ENCODE peak calls at places on chromosome 21, in four cellular contexts. One of them, this sample, is unnamed.

GRCh38 chr21:29674343-29674742 is 265.5 kb downstream of the GRIK1 start:
- DNase-seq in fibroblast of pulmonary artery: no peak
- DNase-seq in upper lobe of left lung: no peak
- DNase-seq in mammary epithelial cell: no peak
- DNase-seq in this sample: no peak

GRCh38 chr21:32364387-32364786 is 28.4 kb downstream of the URB1 start:
- DNase-seq in upper lobe of left lung: no peak
- DNase-seq in fibroblast of pulmonary artery: no peak
- DNase-seq in mammary epithelial cell: no peak
- DNase-seq in this sample: no peak

GRCh38 chr21:38766987-38767722 is 38.6 kb upstream of the ETS2 start:
- DNase-seq in upper lobe of left lung: peak; percentile 52
- DNase-seq in fibroblast of pulmonary artery: no peak
- DNase-seq in mammary epithelial cell: peak; percentile 83
- DNase-seq in this sample: no peak

GRCh38 chr21:29338256-29338655 is 39.5 kb downstream of the BACH1 start:
- DNase-seq in mammary epithelial cell: no peak
- DNase-seq in upper lobe of left lung: no peak
- DNase-seq in fibroblast of pulmonary artery: no peak
- DNase-seq in this sample: no peak

GRCh38 chr21:35478096-35479080 is 429.3 kb upstream of the RUNX1 start:
- DNase-seq in fibroblast of pulmonary artery: peak; percentile 85
- DNase-seq in mammary epithelial cell: no peak
- DNase-seq in upper lobe of left lung: no peak
- DNase-seq in this sample: no peak

GRCh38 chr21:39127506-39127905 is 55.7 kb downstream of the PSMG1 start:
- DNase-seq in fibroblast of pulmonary artery: no peak
- DNase-seq in upper lobe of left lung: no peak
- DNase-seq in mammary epithelial cell: no peak
- DNase-seq in this sample: no peak

GRCh38 chr21:40143822-40144525 is 276.7 kb downstream of the PCP4 start:
- DNase-seq in upper lobe of left lung: no peak
- DNase-seq in fibroblast of pulmonary artery: peak; percentile 45
- DNase-seq in mammary epithelial cell: peak; percentile 24
- DNase-seq in this sample: peak; percentile 37

GRCh38 chr21:34129039-34129891 is 55.9 kb downstream of the MRPS6 start:
- DNase-seq in upper lobe of left lung: peak; percentile 49
- DNase-seq in fibroblast of pulmonary artery: peak; percentile 87
- DNase-seq in mammary epithelial cell: peak; percentile 41
- DNase-seq in this sample: peak; percentile 86

GRCh38 chr21:39221282-39221996 is 38.2 kb upstream of the PSMG1 start:
- DNase-seq in upper lobe of left lung: peak; percentile 85
- DNase-seq in mammary epithelial cell: peak; percentile 17
- DNase-seq in fibroblast of pulmonary artery: no peak
- DNase-seq in this sample: no peak

GRCh38 chr21:37241426-37241825 is 25.7 kb downstream of the VPS26C start:
- DNase-seq in upper lobe of left lung: no peak
- DNase-seq in fibroblast of pulmonary artery: no peak
- DNase-seq in mammary epithelial cell: no peak
- DNase-seq in this sample: no peak

GRCh38 chr21:35034203-35034926 is 14.7 kb downstream of the RUNX1 start:
- DNase-seq in upper lobe of left lung: no peak
- DNase-seq in mammary epithelial cell: no peak
- DNase-seq in fibroblast of pulmonary artery: no peak
- DNase-seq in this sample: no peak

GRCh38 chr21:36551731-36552457 is 72.0 kb upstream of the CLDN14 start:
- DNase-seq in fibroblast of pulmonary artery: peak; percentile 67
- DNase-seq in mammary epithelial cell: no peak
- DNase-seq in upper lobe of left lung: no peak
- DNase-seq in this sample: peak; percentile 82

GRCh38 chr21:46092811-46093667 is 4.9 kb upstream of the COL6A2 start:
- DNase-seq in upper lobe of left lung: no peak
- DNase-seq in mammary epithelial cell: no peak
- DNase-seq in fibroblast of pulmonary artery: no peak
- DNase-seq in this sample: no peak

GRCh38 chr21:22728091-22728490 is 1729.9 kb downstream of the NCAM2 start:
- DNase-seq in upper lobe of left lung: no peak
- DNase-seq in mammary epithelial cell: peak; percentile 1
- DNase-seq in fibroblast of pulmonary artery: no peak
- DNase-seq in this sample: no peak

GRCh38 chr21:16137106-16137505 is 407.3 kb downstream of the USP25 start:
- DNase-seq in mammary epithelial cell: no peak
- DNase-seq in upper lobe of left lung: no peak
- DNase-seq in fibroblast of pulmonary artery: peak; percentile 4
- DNase-seq in this sample: no peak

GRCh38 chr21:43193651-43194302 is 25.0 kb downstream of the CRYAA start:
- DNase-seq in upper lobe of left lung: peak; percentile 15
- DNase-seq in mammary epithelial cell: peak; percentile 96
- DNase-seq in fibroblast of pulmonary artery: peak; percentile 85
- DNase-seq in this sample: peak; percentile 61

GRCh38 chr21:16534408-16535099 is 804.8 kb downstream of the USP25 start:
- DNase-seq in fibroblast of pulmonary artery: peak; percentile 98
- DNase-seq in upper lobe of left lung: peak; percentile 43
- DNase-seq in mammary epithelial cell: peak; percentile 35
- DNase-seq in this sample: peak; percentile 58

GRCh38 chr21:34039678-34040382 is 33.5 kb upstream of the MRPS6 start:
- DNase-seq in upper lobe of left lung: no peak
- DNase-seq in mammary epithelial cell: no peak
- DNase-seq in fibroblast of pulmonary artery: no peak
- DNase-seq in this sample: no peak

GRCh38 chr21:35414511-35415139 is 365.5 kb upstream of the RUNX1 start:
- DNase-seq in fibroblast of pulmonary artery: no peak
- DNase-seq in mammary epithelial cell: no peak
- DNase-seq in upper lobe of left lung: no peak
- DNase-seq in this sample: no peak

GRCh38 chr21:17779486-17779885 is 39.7 kb downstream of the C21orf91 start:
- DNase-seq in mammary epithelial cell: no peak
- DNase-seq in fibroblast of pulmonary artery: peak; percentile 38
- DNase-seq in upper lobe of left lung: no peak
- DNase-seq in this sample: no peak

GRCh38 chr21:33149166-33149565 is 79.2 kb downstream of the OLIG1 start:
- DNase-seq in upper lobe of left lung: no peak
- DNase-seq in fibroblast of pulmonary artery: no peak
- DNase-seq in mammary epithelial cell: no peak
- DNase-seq in this sample: no peak

GRCh38 chr21:18369115-18369514 is 34.5 kb downstream of the TMPRSS15 start:
- DNase-seq in upper lobe of left lung: no peak
- DNase-seq in mammary epithelial cell: no peak
- DNase-seq in fibroblast of pulmonary artery: peak; percentile 2
- DNase-seq in this sample: no peak

GRCh38 chr21:46226920-46227599 is 1.5 kb downstream of the LSS start:
- DNase-seq in fibroblast of pulmonary artery: peak; percentile 94
- DNase-seq in upper lobe of left lung: peak; percentile 50
- DNase-seq in mammary epithelial cell: peak; percentile 86
- DNase-seq in this sample: peak; percentile 12

GRCh38 chr21:46625759-46626158 is 9.7 kb upstream of the PRMT2 start:
- DNase-seq in fibroblast of pulmonary artery: no peak
- DNase-seq in upper lobe of left lung: no peak
- DNase-seq in mammary epithelial cell: no peak
- DNase-seq in this sample: no peak

GRCh38 chr21:37146320-37147225 is 73.5 kb downstream of the TTC3 start:
- DNase-seq in upper lobe of left lung: no peak
- DNase-seq in fibroblast of pulmonary artery: peak; percentile 45
- DNase-seq in mammary epithelial cell: no peak
- DNase-seq in this sample: no peak

GRCh38 chr21:33403128-33403785 is at the start of gene IFNGR2:
- DNase-seq in mammary epithelial cell: peak; percentile 24
- DNase-seq in upper lobe of left lung: no peak
- DNase-seq in fibroblast of pulmonary artery: peak; percentile 33
- DNase-seq in this sample: no peak

GRCh38 chr21:23574932-23575331 is 2032.3 kb downstream of the MRPL39 start:
- DNase-seq in fibroblast of pulmonary artery: no peak
- DNase-seq in upper lobe of left lung: no peak
- DNase-seq in mammary epithelial cell: no peak
- DNase-seq in this sample: no peak

GRCh38 chr21:16570856-16571255 is 841.1 kb downstream of the USP25 start:
- DNase-seq in mammary epithelial cell: no peak
- DNase-seq in fibroblast of pulmonary artery: no peak
- DNase-seq in upper lobe of left lung: no peak
- DNase-seq in this sample: no peak

GRCh38 chr21:23740463-23740862 is 1866.8 kb downstream of the MRPL39 start:
- DNase-seq in upper lobe of left lung: no peak
- DNase-seq in fibroblast of pulmonary artery: no peak
- DNase-seq in mammary epithelial cell: no peak
- DNase-seq in this sample: no peak

GRCh38 chr21:39788383-39788782 is 43.4 kb downstream of the IGSF5 start:
- DNase-seq in upper lobe of left lung: peak; percentile 88
- DNase-seq in fibroblast of pulmonary artery: peak; percentile 50
- DNase-seq in mammary epithelial cell: peak; percentile 71
- DNase-seq in this sample: peak; percentile 56

GRCh38 chr21:46142581-46143473 is 12.6 kb downstream of the FTCD start:
- DNase-seq in fibroblast of pulmonary artery: no peak
- DNase-seq in mammary epithelial cell: no peak
- DNase-seq in upper lobe of left lung: no peak
- DNase-seq in this sample: peak; percentile 4

GRCh38 chr21:43207868-43208267 is 39.1 kb downstream of the CRYAA start:
- DNase-seq in upper lobe of left lung: peak; percentile 14
- DNase-seq in mammary epithelial cell: no peak
- DNase-seq in fibroblast of pulmonary artery: no peak
- DNase-seq in this sample: no peak

GRCh38 chr21:22544747-22545146 is 1546.5 kb downstream of the NCAM2 start:
- DNase-seq in mammary epithelial cell: no peak
- DNase-seq in fibroblast of pulmonary artery: no peak
- DNase-seq in upper lobe of left lung: no peak
- DNase-seq in this sample: no peak

GRCh38 chr21:44508711-44509445 is 31.1 kb downstream of the KRTAP10-1 start:
- DNase-seq in fibroblast of pulmonary artery: no peak
- DNase-seq in mammary epithelial cell: no peak
- DNase-seq in upper lobe of left lung: no peak
- DNase-seq in this sample: no peak

GRCh38 chr21:44508426-44508710 is 31.6 kb downstream of the KRTAP10-1 start:
- DNase-seq in fibroblast of pulmonary artery: no peak
- DNase-seq in mammary epithelial cell: no peak
- DNase-seq in upper lobe of left lung: no peak
- DNase-seq in this sample: no peak

GRCh38 chr21:44510109-44510507 is 29.9 kb downstream of the KRTAP10-1 start:
- DNase-seq in fibroblast of pulmonary artery: no peak
- DNase-seq in mammary epithelial cell: no peak
- DNase-seq in upper lobe of left lung: no peak
- DNase-seq in this sample: no peak

GRCh38 chr21:44510508-44511218 is 29.3 kb downstream of the KRTAP10-1 start:
- DNase-seq in upper lobe of left lung: peak; percentile 62
- DNase-seq in fibroblast of pulmonary artery: peak; percentile 39
- DNase-seq in mammary epithelial cell: peak; percentile 56
- DNase-seq in this sample: no peak

DNA sequence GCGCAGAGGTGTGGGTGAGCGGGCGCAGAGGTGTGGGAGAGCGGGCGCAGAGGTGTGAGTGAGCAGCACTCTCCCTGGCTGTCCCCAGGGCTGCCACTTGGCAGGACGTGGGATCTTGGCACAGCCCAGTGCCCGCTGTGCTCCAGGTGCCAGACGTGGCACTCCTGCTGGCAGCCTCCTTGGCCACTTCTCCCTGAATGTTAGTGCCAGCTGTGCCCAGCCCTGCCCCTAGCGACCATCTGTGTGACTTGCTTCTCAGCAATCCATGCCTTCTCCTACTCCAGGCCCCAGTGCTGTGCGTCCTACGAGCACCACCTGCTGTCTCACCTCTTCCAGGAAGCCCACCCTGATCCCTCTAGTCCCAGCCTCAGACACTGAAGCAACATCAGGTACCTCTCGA is 30.5 kb downstream of the KRTAP10-1 start:
- DNase-seq in mammary epithelial cell: peak; percentile 38
- DNase-seq in fibroblast of pulmonary artery: no peak
- DNase-seq in upper lobe of left lung: peak; percentile 88
- DNase-seq in this sample: no peak
- TF ChIP-seq CTCF in mammary epithelial cell: peak; percentile 47
- TF ChIP-seq CTCF in fibroblast of pulmonary artery: no peak
- TF ChIP-seq CTCF in upper lobe of left lung: peak; percentile 57
- TF ChIP-seq CTCF in this sample: no peak

GRCh38 chr21:14646893-14647292 is 100.8 kb upstream of the SAMSN1 start:
- DNase-seq in mammary epithelial cell: no peak
- DNase-seq in fibroblast of pulmonary artery: no peak
- DNase-seq in upper lobe of left lung: no peak
- DNase-seq in this sample: no peak
- TF ChIP-seq CTCF in mammary epithelial cell: no peak
- TF ChIP-seq CTCF in fibroblast of pulmonary artery: no peak
- TF ChIP-seq CTCF in upper lobe of left lung: no peak
- TF ChIP-seq CTCF in this sample: no peak

GRCh38 chr21:25790122-25790951 is 55.6 kb downstream of the GABPA start:
- DNase-seq in fibroblast of pulmonary artery: peak; percentile 55
- DNase-seq in upper lobe of left lung: no peak
- DNase-seq in mammary epithelial cell: peak; percentile 27
- DNase-seq in this sample: peak; percentile 34
- TF ChIP-seq CTCF in fibroblast of pulmonary artery: peak; percentile 39
- TF ChIP-seq CTCF in upper lobe of left lung: no peak
- TF ChIP-seq CTCF in mammary epithelial cell: peak; percentile 53
- TF ChIP-seq CTCF in this sample: peak; percentile 56

GRCh38 chr21:41897690-41898089 is 18.5 kb upstream of the PRDM15 start:
- DNase-seq in fibroblast of pulmonary artery: no peak
- DNase-seq in mammary epithelial cell: no peak
- DNase-seq in upper lobe of left lung: no peak
- DNase-seq in this sample: no peak

GRCh38 chr21:41897047-41897669 is 18.0 kb upstream of the PRDM15 start:
- DNase-seq in fibroblast of pulmonary artery: no peak
- DNase-seq in mammary epithelial cell: no peak
- DNase-seq in upper lobe of left lung: no peak
- DNase-seq in this sample: no peak

GRCh38 chr21:41894922-41895557 is 15.9 kb upstream of the PRDM15 start:
- DNase-seq in mammary epithelial cell: no peak
- DNase-seq in upper lobe of left lung: no peak
- DNase-seq in fibroblast of pulmonary artery: peak; percentile 68
- DNase-seq in this sample: peak; percentile 13

GRCh38 chr21:41894511-41894910 is 15.4 kb upstream of the PRDM15 start:
- DNase-seq in fibroblast of pulmonary artery: no peak
- DNase-seq in mammary epithelial cell: no peak
- DNase-seq in upper lobe of left lung: no peak
- DNase-seq in this sample: no peak

DNA sequence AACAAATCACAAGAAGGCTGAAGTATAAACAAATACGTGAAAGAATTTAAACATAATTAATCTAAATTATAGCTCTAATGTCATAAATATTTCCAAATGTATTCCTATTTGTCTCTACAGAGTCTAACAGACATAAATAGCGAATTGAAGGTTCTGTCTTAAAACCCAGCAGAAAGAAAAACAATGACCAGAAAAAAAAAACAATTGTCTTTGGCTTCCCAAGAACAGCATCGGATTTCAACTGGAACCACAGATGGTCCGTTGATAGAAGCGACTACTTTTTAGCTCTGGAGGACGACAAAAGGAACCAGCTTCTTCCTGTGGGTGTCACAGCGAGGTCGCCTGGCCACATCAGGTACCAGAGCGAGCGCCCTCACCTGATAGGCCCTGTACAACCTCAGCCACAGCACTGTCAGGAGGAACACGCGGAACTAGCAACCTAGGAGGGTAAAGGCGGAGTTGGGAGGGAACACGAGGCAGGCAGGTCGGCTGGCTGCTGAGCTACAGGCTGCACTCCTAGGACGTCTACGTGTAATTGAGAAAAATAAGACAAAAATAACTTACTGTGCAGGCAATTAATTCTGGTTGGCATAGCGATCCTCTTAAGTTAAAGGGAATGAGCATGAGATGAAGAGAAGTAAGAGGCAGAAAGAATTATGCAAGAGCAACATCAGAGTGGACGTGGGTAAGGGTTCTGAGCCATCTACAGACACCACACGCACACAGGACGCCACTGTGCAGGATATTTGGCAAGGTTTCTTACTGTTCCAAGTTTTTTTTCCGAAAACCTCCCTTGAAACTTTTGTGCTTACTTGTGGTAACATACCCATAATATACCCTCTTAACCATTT is 16.7 kb upstream of the PRDM15 start:
- DNase-seq in fibroblast of pulmonary artery: no peak
- DNase-seq in mammary epithelial cell: no peak
- DNase-seq in upper lobe of left lung: no peak
- DNase-seq in this sample: no peak
- TF ChIP-seq CTCF in fibroblast of pulmonary artery: no peak
- TF ChIP-seq CTCF in mammary epithelial cell: no peak
- TF ChIP-seq CTCF in upper lobe of left lung: no peak
- TF ChIP-seq CTCF in this sample: no peak